ENCODE peak calls at places on chromosomes 7 and 10, in eight cellular contexts. P is effector memory CD8-positive, alpha-beta T cell; S is AG10803; E is putamen; X is posterior cingulate gyrus; O is activated naive CD4-positive, alpha-beta T cell treated with anti-CD3 and anti-CD28 coated beads, Interleukin-2, amount 50 U/mL, for 72 hours; L is NCI-H187 treated with DMSO at 0.1 percent for 48 hours; K is gastrocnemius medialis. T is an unnamed sample.

GRCh38 chr7:116526897-116527296 is 2.1 kb downstream of the CAV1 start:
- DNase-seq in S (no peak), P (no peak), L (no peak), K (no peak), X (no peak), E (no peak), O (no peak), T (no peak)

GRCh38 chr10:31669367-31669766 is 259.3 kb downstream of the ARHGAP12 start:
- DNase-seq in E (peak), X (no peak), S (no peak), K (no peak), L (no peak), P (no peak), O (no peak), T (no peak)

GRCh38 chr10:11757452-11757819 is 15.3 kb downstream of the ECHDC3 start:
- DNase-seq in X (no peak), K (peak), P (no peak), S (peak), E (no peak), O (no peak), L (no peak), T (peak)

GRCh38 chr10:105149371-105149871 is 508.3 kb downstream of the SORCS3 start:
- DNase-seq in X (no peak), P (no peak), E (no peak), L (no peak), O (no peak), K (no peak), S (peak), T (no peak)

GRCh38 chr7:45869426-45869825 is 3.5 kb downstream of the CCDC201 start:
- DNase-seq in K (no peak), X (no peak), P (no peak), E (no peak), S (no peak), L (no peak), O (no peak), T (no peak)

GRCh38 chr7:22586806-22587180 is 86.8 kb upstream of the STEAP1B start:
- DNase-seq in P (no peak), E (no peak), S (peak), L (no peak), X (no peak), K (no peak), O (no peak), T (no peak)

GRCh38 chr10:11647676-11648075 is 36.2 kb upstream of the USP6NL start:
- DNase-seq in K (no peak), S (no peak), L (no peak), O (no peak), X (no peak), P (no peak), E (no peak), T (no peak)

GRCh38 chr10:17780727-17781126 is 28.4 kb upstream of the MRC1 start:
- DNase-seq in O (no peak), L (no peak), P (no peak), X (no peak), E (no peak), S (no peak), K (no peak), T (no peak)

GRCh38 chr10:133088524-133089460 is 1.1 kb downstream of the ADGRA1 start:
- DNase-seq in S (no peak), X (no peak), L (no peak), E (no peak), O (no peak), P (no peak), K (no peak), T (no peak)

GRCh38 chr7:92178928-92179373 is at the start of gene LRRD1:
- DNase-seq in X (peak), K (peak), S (peak), E (peak), O (peak), P (peak), L (peak), T (peak)

GRCh38 chr7:778968-779451 is 51.9 kb upstream of the PRKAR1B start:
- DNase-seq in P (no peak), L (no peak), K (no peak), X (peak), S (no peak), O (no peak), E (no peak), T (no peak)

GRCh38 chr7:96739609-96740008 is 30.0 kb upstream of the SEM1 start:
- DNase-seq in E (no peak), O (no peak), X (no peak), S (no peak), P (no peak), L (no peak), K (no peak), T (no peak)

GRCh38 chr7:7911339-7911738 is 57.3 kb upstream of the GLCCI1 start:
- DNase-seq in S (peak), L (no peak), O (no peak), E (no peak), X (no peak), P (no peak), K (no peak), T (no peak)

GRCh38 chr7:43921423-43921822 is 4.8 kb upstream of the UBE2D4 start:
- DNase-seq in X (no peak), S (no peak), K (no peak), O (no peak), E (no peak), L (no peak), P (no peak), T (no peak)

GRCh38 chr10:680146-680545 is 9.3 kb downstream of the DIP2C start:
- DNase-seq in E (no peak), X (no peak), K (peak), P (no peak), O (no peak), L (peak), S (no peak), T (no peak)

GRCh38 chr10:86798636-86799035 is 42.2 kb downstream of the BMPR1A start:
- DNase-seq in L (no peak), P (no peak), S (peak), X (no peak), K (no peak), O (no peak), E (no peak), T (no peak)

GRCh38 chr7:100064162-100064561 is 14.6 kb downstream of the ZSCAN21 start:
- DNase-seq in O (no peak), P (no peak), S (no peak), E (no peak), L (no peak), K (no peak), X (no peak), T (no peak)

GRCh38 chr7:143229054-143229790 is 7.4 kb downstream of the TAS2R40 start:
- DNase-seq in K (no peak), E (peak), O (no peak), P (no peak), X (peak), S (peak), L (no peak), T (no peak)

GRCh38 chr10:97771055-97771811 is 566 bp downstream of the SFRP5 start:
- DNase-seq in X (no peak), K (no peak), O (no peak), L (no peak), S (peak), E (no peak), P (no peak), T (no peak)

GRCh38 chr10:133439517-133440461 is 14.0 kb upstream of the SCART1 start:
- DNase-seq in L (no peak), P (no peak), S (no peak), K (no peak), O (no peak), X (no peak), E (no peak), T (no peak)

GRCh38 chr10:3972460-3973366 is 187.7 kb upstream of the KLF6 start:
- DNase-seq in E (no peak), X (no peak), K (no peak), P (no peak), S (peak), L (no peak), O (no peak), T (no peak)

GRCh38 chr10:61688551-61689308 is 26.0 kb downstream of the CABCOCO1 start:
- DNase-seq in E (no peak), P (no peak), S (peak), O (no peak), X (no peak), L (no peak), K (no peak), T (no peak)

GRCh38 chr10:585502-585901 is 104.0 kb downstream of the DIP2C start:
- DNase-seq in L (no peak), O (no peak), P (no peak), S (no peak), E (no peak), K (no peak), X (no peak), T (no peak)

GRCh38 chr7:74598558-74598957 is 59.0 kb upstream of the GTF2I start:
- DNase-seq in E (no peak), K (no peak), L (no peak), X (no peak), P (no peak), S (peak), O (no peak), T (no peak)

GRCh38 chr7:25901658-25902057 is 250.3 kb upstream of the NFE2L3 start:
- DNase-seq in K (no peak), X (no peak), L (no peak), P (no peak), S (no peak), O (no peak), E (no peak), T (no peak)

GRCh38 chr7:104978460-104978859 is 35.5 kb upstream of the KMT2E start:
- DNase-seq in E (no peak), X (peak), K (no peak), L (no peak), O (no peak), S (peak), P (no peak), T (peak)

GRCh38 chr10:13560597-13560996 is 26.2 kb upstream of the PRPF18 start:
- DNase-seq in X (no peak), P (no peak), S (peak), L (no peak), O (no peak), K (no peak), E (no peak), T (no peak)

GRCh38 chr10:770975-771374 is 81.5 kb upstream of the DIP2C start:
- DNase-seq in O (no peak), X (no peak), S (no peak), P (no peak), L (no peak), K (no peak), E (no peak), T (no peak)

GRCh38 chr10:70537398-70538194 is 59.0 kb downstream of the PALD1 start:
- DNase-seq in S (no peak), O (no peak), X (no peak), L (no peak), E (no peak), P (no peak), K (no peak), T (no peak)

GRCh38 chr7:15685358-15686181 is 913 bp downstream of the MEOX2 start:
- DNase-seq in P (no peak), X (peak), K (peak), E (no peak), S (peak), L (no peak), O (no peak), T (peak)